ENCODE peak calls at places on chromosomes 3 and 15, in five cellular contexts. Z, W, F, Q and G are unnamed samples.

GRCh38 chr3:132535575-132536441 is 61.3 kb upstream of the ACKR4 start:
- DNase-seq in W (peak), Z (peak), F (peak), Q (no peak), G (peak)

GRCh38 chr3:56917740-56918568 is 116.2 kb upstream of the ARHGEF3 start:
- DNase-seq in W (no peak), F (no peak), Q (no peak), Z (no peak), G (no peak)

GRCh38 chr15:48861813-48862431 is 16.0 kb upstream of the EID1 start:
- DNase-seq in Q (no peak), W (peak), Z (peak), F (peak), G (peak)

GRCh38 chr15:88031461-88031860 is 225.1 kb downstream of the NTRK3 start:
- DNase-seq in Q (no peak), Z (no peak), W (no peak), F (no peak), G (no peak)

GRCh38 chr15:71811752-71812735 is 1.7 kb downstream of the NR2E3 start:
- DNase-seq in Q (peak), Z (no peak), F (no peak), W (no peak), G (no peak)

GRCh38 chr15:45549831-45550230 is 27.3 kb upstream of the SLC30A4 start:
- DNase-seq in Q (no peak), F (peak), W (peak), Z (no peak), G (no peak)

GRCh38 chr15:83983634-83984458 is 251.7 kb upstream of the GOLGA6L4 start:
- DNase-seq in Z (no peak), W (no peak), Q (no peak), F (no peak), G (peak)

GRCh38 chr3:15629860-15630597 is 28.5 kb downstream of the BTD start:
- DNase-seq in W (peak), Q (no peak), Z (peak), F (peak), G (peak)

GRCh38 chr15:72141171-72142084 is 23.2 kb downstream of the SENP8 start:
- DNase-seq in W (no peak), Z (no peak), Q (no peak), F (no peak), G (no peak)

GRCh38 chr3:191051037-191051436 is 148.0 kb upstream of the OSTN start:
- DNase-seq in F (peak), Q (no peak), W (peak), Z (peak), G (peak)

GRCh38 chr3:126186749-126187148 is 6.4 kb upstream of the ALDH1L1 start:
- DNase-seq in Z (no peak), Q (no peak), F (no peak), W (no peak), G (no peak)

GRCh38 chr3:115699741-115700140 is 76.4 kb downstream of the GAP43 start:
- DNase-seq in W (peak), F (peak), Q (no peak), Z (no peak), G (no peak)

GRCh38 chr3:107516475-107516874 is 6.3 kb upstream of the BBX start:
- DNase-seq in Q (no peak), Z (no peak), F (no peak), W (no peak), G (no peak)

GRCh38 chr3:133691410-133692107 is 29.8 kb upstream of the TOPBP1 start:
- DNase-seq in F (peak), Q (no peak), W (peak), Z (no peak), G (no peak)

GRCh38 chr3:61299343-61299742 is 48.1 kb upstream of the FHIT start:
- DNase-seq in Q (no peak), Z (no peak), F (no peak), W (no peak), G (no peak)

GRCh38 chr15:101068961-101069734 is 150.0 kb downstream of the LRRK1 start:
- DNase-seq in F (peak), Q (no peak), W (peak), Z (peak), G (no peak)

GRCh38 chr3:41600616-41601015 is 361.3 kb downstream of the ULK4 start:
- DNase-seq in Q (no peak), F (peak), W (peak), Z (no peak), G (no peak)

GRCh38 chr3:138089091-138089490 is 26.3 kb downstream of the DZIP1L start:
- DNase-seq in F (peak), W (peak), Z (no peak), Q (no peak), G (no peak)

GRCh38 chr15:99511529-99511864 is 54.3 kb upstream of the MEF2A start:
- DNase-seq in F (peak), W (peak), Z (no peak), Q (no peak), G (no peak)

GRCh38 chr3:56702487-56703315 is 19.6 kb upstream of the TASOR start:
- DNase-seq in W (peak), Q (no peak), F (peak), Z (peak), G (peak)

GRCh38 chr3:160921020-160921635 is 165.1 kb downstream of the PPM1L start:
- DNase-seq in Q (no peak), Z (peak), W (peak), F (peak), G (no peak)

GRCh38 chr3:57391767-57392166 is 99.3 kb upstream of the ASB14 start:
- DNase-seq in W (no peak), Q (no peak), F (no peak), Z (no peak), G (no peak)

GRCh38 chr3:87350367-87351199 is 74.2 kb upstream of the POU1F1 start:
- DNase-seq in Q (no peak), Z (peak), F (peak), W (peak), G (peak)

GRCh38 chr3:138947303-138948121 is 495 bp downstream of the FOXL2NB start:
- DNase-seq in W (no peak), Z (no peak), F (no peak), Q (no peak), G (no peak)

GRCh38 chr15:79640206-79640605 is 208.1 kb downstream of the MINAR1 start:
- DNase-seq in Q (no peak), W (peak), Z (peak), F (peak), G (no peak)

GRCh38 chr15:49741721-49742120 is 120.9 kb downstream of the DTWD1 start:
- DNase-seq in Z (no peak), F (no peak), W (no peak), Q (no peak), G (no peak)

GRCh38 chr3:8516047-8516671 is 14.5 kb downstream of the LMCD1 start:
- DNase-seq in Q (no peak), W (no peak), F (no peak), Z (no peak), G (no peak)

GRCh38 chr3:146110156-146110555 is 50.8 kb downstream of the PLOD2 start:
- DNase-seq in F (no peak), Z (no peak), W (no peak), Q (no peak), G (no peak)

GRCh38 chr3:173983353-173983752 is 585.8 kb downstream of the NLGN1 start:
- DNase-seq in Z (no peak), Q (no peak), F (no peak), W (no peak), G (no peak)

GRCh38 chr3:147129665-147130064 is 276.7 kb downstream of the ZIC4 start:
- DNase-seq in Z (no peak), Q (no peak), W (no peak), F (no peak), G (no peak)

GRCh38 chr3:38542401-38543298 is 46.5 kb downstream of the EXOG start:
- DNase-seq in Q (no peak), Z (no peak), W (no peak), F (no peak), G (no peak)

GRCh38 chr3:63914312-63914711 is 2.1 kb upstream of the SCAANT1 start:
- DNase-seq in F (peak), Q (no peak), Z (no peak), W (peak), G (no peak)

GRCh38 chr15:58472821-58473581 is 41.2 kb downstream of the LIPC start:
- DNase-seq in Z (peak), F (no peak), W (peak), Q (no peak), G (peak)

GRCh38 chr15:74604983-74605809 is 10.4 kb upstream of the CLK3 start:
- DNase-seq in F (no peak), W (no peak), Z (no peak), Q (no peak), G (no peak)

GRCh38 chr3:114903213-114903612 is 243.9 kb downstream of the ZBTB20 start:
- DNase-seq in F (no peak), Q (no peak), W (no peak), Z (no peak), G (no peak)

GRCh38 chr3:45506084-45506483 is 88.5 kb upstream of the LIMD1 start:
- DNase-seq in W (no peak), Z (no peak), F (no peak), Q (no peak), G (no peak)

GRCh38 chr3:13301295-13301987 is 118.7 kb downstream of the NUP210 start:
- DNase-seq in Q (peak), Z (peak), F (peak), W (peak), G (no peak)

GRCh38 chr15:94026458-94026967 is 204.8 kb upstream of the MCTP2 start:
- DNase-seq in Z (peak), F (no peak), Q (no peak), W (peak), G (no peak)

DNA sequence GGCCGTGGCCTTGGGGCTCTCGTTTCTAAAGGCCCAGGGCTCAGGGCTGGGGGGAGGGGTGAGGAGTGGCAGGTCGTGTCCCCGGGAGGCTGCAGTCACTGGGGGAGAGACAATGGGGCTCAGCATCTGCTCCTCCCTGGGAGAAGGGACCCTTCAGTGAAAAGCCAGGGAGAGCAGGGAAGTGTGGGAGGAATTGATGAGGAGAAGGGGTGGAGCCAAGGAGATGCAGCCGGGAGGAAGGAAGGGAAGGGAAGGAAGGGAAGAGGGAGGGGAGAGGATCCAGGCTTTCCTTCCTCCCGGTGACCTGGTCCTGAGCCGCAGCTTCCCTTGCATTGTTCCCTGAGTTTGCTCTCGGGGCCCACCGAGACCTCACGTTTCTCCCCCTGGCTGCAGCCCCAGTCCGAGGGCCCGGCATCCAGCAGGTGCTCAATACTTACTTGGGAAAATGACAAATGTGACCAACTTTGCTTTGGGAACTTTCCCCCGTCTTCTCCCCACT is 1.4 kb upstream of the ZNF710 start:
- DNase-seq in W (peak), F (peak), Z (no peak), Q (peak), G (no peak)
- H3K4me3 ChIP-seq in W (no peak), F (peak), Z (no peak), Q (peak), G (no peak)

GRCh38 chr15:25933456-25934158 is 70.5 kb upstream of the ATP10A start:
- DNase-seq in F (peak), Q (peak), W (peak), Z (peak), G (peak)
- H3K4me3 ChIP-seq in F (peak), Q (no peak), W (peak), Z (peak), G (peak)

GRCh38 chr3:62318752-62319569 is 54.4 kb downstream of the FEZF2 start:
- DNase-seq in W (peak), F (peak), Z (peak), Q (peak), G (peak)

GRCh38 chr3:62323241-62323640 is 50.1 kb downstream of the FEZF2 start:
- DNase-seq in Q (no peak), W (no peak), F (no peak), Z (no peak), G (no peak)

GRCh38 chr3:62316525-62316924 is 56.8 kb downstream of the FEZF2 start:
- DNase-seq in F (no peak), Q (no peak), Z (no peak), W (no peak), G (no peak)

GRCh38 chr3:62319570-62320243 is 53.6 kb downstream of the FEZF2 start:
- DNase-seq in Q (no peak), W (no peak), F (no peak), Z (no peak), G (no peak)

GRCh38 chr3:62318365-62318751 is 55.0 kb downstream of the FEZF2 start:
- DNase-seq in Z (no peak), F (no peak), Q (no peak), W (no peak), G (no peak)
- H3K4me3 ChIP-seq in Z (peak), F (peak), Q (peak), W (peak), G (no peak)

GRCh38 chr3:100682056-100682853 is 27.0 kb upstream of the TFG start:
- DNase-seq in W (peak), Z (no peak), Q (peak), F (no peak), G (no peak)
- H3K4me3 ChIP-seq in W (no peak), Z (no peak), Q (no peak), F (no peak), G (no peak)

GRCh38 chr3:23592961-23593931 is 212.5 kb upstream of the UBE2E1 start:
- DNase-seq in F (no peak), Z (no peak), W (no peak), Q (no peak), G (no peak)

GRCh38 chr3:23594066-23594465 is 211.7 kb upstream of the UBE2E1 start:
- DNase-seq in W (no peak), F (no peak), Z (no peak), Q (no peak), G (no peak)

GRCh38 chr3:23591374-23591773 is 214.4 kb upstream of the UBE2E1 start:
- DNase-seq in W (no peak), Z (no peak), F (no peak), Q (no peak), G (no peak)

GRCh38 chr3:23590874-23591273 is 214.9 kb upstream of the UBE2E1 start:
- DNase-seq in Q (no peak), Z (no peak), W (no peak), F (no peak), G (no peak)

GRCh38 chr3:23594897-23595670 is 210.7 kb upstream of the UBE2E1 start:
- DNase-seq in W (peak), Q (no peak), F (peak), Z (no peak), G (no peak)
- H3K4me3 ChIP-seq in W (no peak), Q (no peak), F (no peak), Z (no peak), G (no peak)

DNA sequence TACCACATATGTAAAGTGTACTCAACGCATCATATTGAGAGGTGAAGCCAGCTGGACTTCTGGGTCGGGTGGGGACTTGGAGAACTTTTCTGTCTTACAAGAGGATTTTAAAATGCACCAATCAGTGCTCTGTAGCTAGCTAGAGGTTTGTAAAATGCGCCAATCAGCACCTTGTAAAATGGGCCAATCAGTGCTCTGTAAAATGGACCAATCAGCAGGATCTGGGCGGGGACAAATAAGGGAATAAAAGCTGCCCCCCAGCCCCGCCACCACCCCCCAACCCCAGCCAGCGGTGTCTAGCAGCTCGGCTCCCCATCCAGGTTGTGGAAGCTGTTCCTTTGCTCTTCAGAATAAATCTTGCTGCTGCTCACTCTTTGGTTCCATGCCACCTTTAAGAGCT is 6.2 kb upstream of the IVD start:
- DNase-seq in Z (no peak), W (no peak), Q (no peak), F (no peak), G (no peak)
- H3K4me3 ChIP-seq in Z (no peak), W (no peak), Q (no peak), F (no peak), G (no peak)

DNA sequence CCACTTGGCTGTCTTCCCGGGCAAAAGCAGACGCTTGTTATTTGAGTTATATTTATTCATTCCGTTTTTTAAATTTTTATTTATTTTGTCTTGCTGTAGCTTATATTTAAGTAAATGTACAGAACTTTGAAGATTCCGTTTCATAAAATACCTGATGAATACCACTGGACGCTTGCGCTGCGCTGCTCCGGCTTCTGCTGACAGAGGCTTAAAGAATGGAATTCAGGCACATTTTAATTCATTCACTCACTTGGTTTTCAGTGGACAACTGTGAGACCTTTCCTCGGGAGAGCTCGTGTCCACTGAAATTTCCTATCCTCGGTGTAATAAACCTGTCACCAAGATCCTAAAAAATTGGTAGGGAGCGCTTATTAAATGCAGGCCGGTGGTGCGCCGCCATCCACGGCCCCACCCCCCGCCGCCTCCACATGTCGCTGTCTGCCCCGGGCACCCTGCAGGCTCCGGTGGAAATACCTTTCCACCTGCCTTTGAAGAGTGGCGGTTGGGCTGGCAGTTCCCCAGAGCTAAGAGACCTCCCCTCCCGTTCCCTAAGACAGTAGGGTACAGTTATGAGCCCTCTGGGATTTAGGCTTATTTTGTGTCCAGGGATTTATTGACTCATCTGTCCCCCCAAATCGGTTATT is 62.5 kb upstream of the UBE2E1 start:
- DNase-seq in Z (no peak), F (no peak), W (no peak), Q (no peak), G (no peak)
- H3K4me3 ChIP-seq in Z (no peak), F (no peak), W (no peak), Q (no peak), G (no peak)